ENCODE peak calls at places on chromosomes 16 and 17, in ten cellular contexts. L is IMR-90, M is mammary epithelial cell, W is substantia nigra, Q is Panc1, H is aorta, X is foreskin keratinocyte, D is PC-3, Z is stomach, Y is cardiac muscle cell. V is an unnamed sample.

GRCh38 chr17:4948997-4949320 is 629 bp upstream of the PFN1 start:
- DNase-seq in L (peak), M (peak), W (peak), Q (no peak), H (peak), X (no peak), D (peak), Z (peak), Y (peak), V (no peak)

GRCh38 chr16:74608381-74608780 is 1.5 kb upstream of the GLG1 start:
- DNase-seq in L (no peak), M (no peak), W (no peak), Q (no peak), H (no peak), X (no peak), D (no peak), Z (no peak), Y (no peak), V (no peak)

GRCh38 chr16:57742543-57742942 is 7.0 kb downstream of the KATNB1 start:
- DNase-seq in L (no peak), M (no peak), W (no peak), Q (no peak), H (no peak), X (no peak), D (no peak), Z (no peak), Y (no peak), V (no peak)

GRCh38 chr16:4868046-4868445 is 20.8 kb downstream of the UBN1 start:
- DNase-seq in L (no peak), M (no peak), W (no peak), Q (no peak), H (no peak), X (no peak), D (no peak), Z (no peak), Y (no peak), V (no peak)

GRCh38 chr17:17900615-17901520 is 64.1 kb upstream of the SREBF1 start:
- DNase-seq in L (peak), M (peak), W (no peak), Q (no peak), H (peak), X (no peak), D (peak), Z (peak), Y (no peak), V (no peak)

GRCh38 chr17:79979841-79980215 is 55.8 kb downstream of the TBC1D16 start:
- DNase-seq in L (no peak), M (no peak), W (no peak), Q (no peak), H (peak), X (no peak), D (no peak), Z (no peak), Y (no peak), V (no peak)

GRCh38 chr17:62933986-62934385 is 32.0 kb upstream of the TANC2 start:
- DNase-seq in L (no peak), M (no peak), W (no peak), Q (no peak), H (no peak), X (no peak), D (no peak), Z (no peak), Y (peak), V (no peak)

GRCh38 chr17:76983075-76983411 is 114.8 kb downstream of the MGAT5B start:
- DNase-seq in L (no peak), M (no peak), W (no peak), Q (no peak), H (no peak), X (no peak), D (no peak), Z (no peak), Y (no peak), V (no peak)

GRCh38 chr17:66115246-66115645 is 76.7 kb downstream of the CEP112 start:
- DNase-seq in L (peak), M (no peak), W (no peak), Q (no peak), H (no peak), X (no peak), D (no peak), Z (no peak), Y (no peak), V (no peak)

GRCh38 chr17:70168979-70169706 is at the start of gene KCNJ2:
- DNase-seq in L (peak), M (peak), W (peak), Q (no peak), H (peak), X (peak), D (peak), Z (peak), Y (peak), V (no peak)

GRCh38 chr16:22326771-22327445 is 29.7 kb downstream of the POLR3E start:
- DNase-seq in L (no peak), M (no peak), W (no peak), Q (no peak), H (no peak), X (no peak), D (no peak), Z (no peak), Y (no peak), V (no peak)

GRCh38 chr17:8056232-8056975 is 17.5 kb downstream of the ALOX15B start:
- DNase-seq in L (peak), M (peak), W (no peak), Q (no peak), H (peak), X (peak), D (peak), Z (peak), Y (no peak), V (no peak)

GRCh38 chr16:77297996-77298637 is 98.9 kb downstream of the SYCE1L start:
- DNase-seq in L (no peak), M (peak), W (no peak), Q (no peak), H (no peak), X (no peak), D (peak), Z (no peak), Y (no peak), V (no peak)

GRCh38 chr16:67967956-67968439 is 439 bp downstream of the SLC12A4 start:
- DNase-seq in L (peak), M (no peak), W (no peak), Q (no peak), H (peak), X (no peak), D (peak), Z (peak), Y (no peak), V (no peak)

GRCh38 chr17:72858826-72859495 is 233.5 kb downstream of the SLC39A11 start:
- DNase-seq in L (no peak), M (no peak), W (no peak), Q (no peak), H (no peak), X (peak), D (no peak), Z (no peak), Y (no peak), V (no peak)

GRCh38 chr17:28949185-28950016 is 1.9 kb downstream of the PHF12 start:
- DNase-seq in L (no peak), M (peak), W (peak), Q (no peak), H (peak), X (peak), D (peak), Z (peak), Y (peak), V (no peak)

GRCh38 chr16:23227529-23227928 is 45.0 kb downstream of the SCNN1G start:
- DNase-seq in L (no peak), M (no peak), W (no peak), Q (no peak), H (no peak), X (no peak), D (no peak), Z (no peak), Y (no peak), V (no peak)

GRCh38 chr17:8162997-8163977 is 539 bp upstream of the VAMP2 start:
- DNase-seq in L (no peak), M (no peak), W (peak), Q (no peak), H (peak), X (no peak), D (no peak), Z (no peak), Y (peak), V (no peak)

GRCh38 chr17:10838682-10839081 is 795 bp upstream of the PIRT start:
- DNase-seq in L (no peak), M (no peak), W (no peak), Q (no peak), H (no peak), X (no peak), D (no peak), Z (no peak), Y (no peak), V (no peak)

GRCh38 chr17:40417258-40417608 is 463 bp downstream of the TOP2A start:
- DNase-seq in L (peak), M (no peak), W (no peak), Q (no peak), H (no peak), X (peak), D (no peak), Z (no peak), Y (peak), V (no peak)

GRCh38 chr17:77499699-77500435 is 359.1 kb downstream of the SEC14L1 start:
- DNase-seq in L (no peak), M (no peak), W (no peak), Q (no peak), H (peak), X (no peak), D (no peak), Z (no peak), Y (no peak), V (no peak)

GRCh38 chr16:72927199-72928088 is 120.5 kb downstream of the ZFHX3 start:
- DNase-seq in L (peak), M (peak), W (no peak), Q (no peak), H (no peak), X (peak), D (peak), Z (no peak), Y (no peak), V (no peak)

GRCh38 chr17:75590849-75591721 is 3.5 kb downstream of the MYO15B start:
- DNase-seq in L (no peak), M (no peak), W (no peak), Q (no peak), H (no peak), X (no peak), D (no peak), Z (no peak), Y (no peak), V (no peak)

GRCh38 chr17:50663812-50664374 is 29.2 kb downstream of the ABCC3 start:
- DNase-seq in L (no peak), M (no peak), W (no peak), Q (no peak), H (peak), X (no peak), D (no peak), Z (no peak), Y (no peak), V (no peak)

GRCh38 chr17:72185571-72185970 is 64.8 kb downstream of the SOX9 start:
- DNase-seq in L (no peak), M (no peak), W (no peak), Q (no peak), H (no peak), X (no peak), D (no peak), Z (no peak), Y (no peak), V (no peak)

GRCh38 chr17:7709031-7709430 is 4.0 kb downstream of the EFNB3 start:
- DNase-seq in L (no peak), M (no peak), W (no peak), Q (no peak), H (peak), X (no peak), D (no peak), Z (no peak), Y (no peak), V (no peak)

GRCh38 chr17:45287526-45288264 is 25.8 kb upstream of the SPATA32 start:
- DNase-seq in L (no peak), M (no peak), W (no peak), Q (no peak), H (no peak), X (no peak), D (no peak), Z (no peak), Y (no peak), V (no peak)

GRCh38 chr17:21525464-21526130 is 149.4 kb downstream of the KCNJ12 start:
- DNase-seq in L (no peak), M (no peak), W (no peak), Q (no peak), H (no peak), X (no peak), D (no peak), Z (no peak), Y (no peak), V (no peak)
- H3K27ac ChIP-seq in L (no peak), M (no peak), W (no peak), Q (no peak), H (no peak), X (no peak), D (no peak), Z (no peak), Y (no peak), V (no peak)

DNA sequence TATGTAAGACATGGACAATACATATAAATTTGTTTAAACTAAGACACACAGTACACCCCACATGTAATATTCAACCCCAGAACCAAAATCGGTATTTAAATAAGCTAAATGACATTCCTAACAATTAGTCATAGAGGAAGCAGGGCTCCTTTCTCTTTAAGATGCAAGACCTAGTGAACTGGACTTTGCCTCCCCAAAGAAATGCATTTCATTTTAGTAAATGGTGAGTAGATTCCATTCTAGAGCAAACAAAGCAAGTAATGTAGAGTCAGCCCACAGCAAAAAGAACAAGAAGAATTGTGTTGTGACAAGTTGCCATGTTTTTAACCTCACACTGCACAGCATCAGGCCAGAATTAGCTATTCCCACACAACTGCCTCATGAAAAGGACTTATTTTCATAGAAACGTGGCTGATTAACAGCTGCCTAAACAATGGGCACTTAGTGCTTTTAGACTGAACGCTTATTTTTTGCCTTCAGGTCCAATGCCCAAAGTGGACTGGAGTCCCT is 14.4 kb downstream of the DNAJC7 start:
- DNase-seq in L (peak), M (no peak), W (no peak), Q (no peak), H (no peak), X (no peak), D (peak), Z (no peak), Y (no peak), V (no peak)
- H3K27ac ChIP-seq in L (peak), M (no peak), W (peak), Q (no peak), H (no peak), X (no peak), D (no peak), Z (peak), Y (peak), V (no peak)

DNA sequence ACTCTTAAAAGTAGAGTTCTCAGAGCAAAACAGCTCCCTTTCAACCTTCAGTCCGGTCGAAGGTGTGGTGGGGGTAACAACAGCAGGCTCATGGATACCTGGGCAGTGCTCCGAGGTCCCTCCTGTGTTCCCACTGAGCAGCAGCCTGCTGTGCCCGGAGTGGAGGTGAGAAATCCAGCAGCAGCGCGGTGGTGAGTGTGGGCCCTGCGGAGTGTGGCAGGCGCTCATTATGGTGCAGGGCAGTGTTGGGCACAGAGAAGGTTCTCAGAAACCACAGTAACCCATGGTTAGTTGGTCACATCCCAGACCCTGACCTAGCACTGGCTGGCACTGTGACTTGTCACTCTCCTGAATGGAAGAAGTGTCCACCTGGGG is 5.0 kb upstream of the P4HB start:
- DNase-seq in L (no peak), M (no peak), W (no peak), Q (no peak), H (no peak), X (no peak), D (no peak), Z (no peak), Y (no peak), V (no peak)
- H3K27ac ChIP-seq in L (no peak), M (no peak), W (no peak), Q (peak), H (no peak), X (no peak), D (no peak), Z (peak), Y (peak), V (no peak)

DNA sequence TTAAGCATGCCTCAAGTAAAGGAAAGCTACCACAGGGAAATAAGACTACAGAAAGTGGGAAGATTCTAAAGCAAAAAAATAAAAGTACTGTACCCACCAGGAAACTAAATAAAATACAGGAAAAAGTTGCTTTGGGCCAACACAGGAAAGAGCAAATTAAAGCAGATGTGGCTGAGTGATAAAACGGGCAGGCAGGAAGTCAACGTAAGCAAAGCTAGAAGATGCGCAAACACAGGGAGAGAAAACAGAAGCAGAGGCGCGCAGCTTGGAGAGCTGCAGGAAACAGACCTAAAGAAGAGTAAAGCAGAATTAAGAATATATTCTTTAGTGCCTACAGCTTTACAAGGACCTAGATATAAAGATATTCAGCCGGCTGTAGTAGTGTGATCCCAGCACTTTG is 21.7 kb downstream of the USP36 start:
- DNase-seq in L (no peak), M (no peak), W (no peak), Q (no peak), H (no peak), X (no peak), D (no peak), Z (peak), Y (no peak), V (no peak)
- H3K27ac ChIP-seq in L (no peak), M (no peak), W (no peak), Q (no peak), H (no peak), X (no peak), D (no peak), Z (peak), Y (no peak), V (no peak)

GRCh38 chr16:10694830-10695229 is at the start of gene TEKT5:
- DNase-seq in L (no peak), M (no peak), W (no peak), Q (no peak), H (peak), X (no peak), D (no peak), Z (no peak), Y (no peak), V (no peak)

GRCh38 chr16:10693889-10694288 is 841 bp downstream of the TEKT5 start:
- DNase-seq in L (no peak), M (no peak), W (no peak), Q (no peak), H (no peak), X (no peak), D (no peak), Z (no peak), Y (no peak), V (no peak)

GRCh38 chr16:10692470-10692869 is 2.3 kb downstream of the TEKT5 start:
- DNase-seq in L (no peak), M (no peak), W (no peak), Q (no peak), H (peak), X (no peak), D (no peak), Z (no peak), Y (no peak), V (no peak)

GRCh38 chr16:10699756-10700155 is 5.0 kb upstream of the TEKT5 start:
- DNase-seq in L (no peak), M (no peak), W (no peak), Q (no peak), H (no peak), X (no peak), D (no peak), Z (no peak), Y (no peak), V (no peak)

GRCh38 chr16:10694306-10694705 is 424 bp downstream of the TEKT5 start:
- DNase-seq in L (no peak), M (no peak), W (no peak), Q (no peak), H (peak), X (no peak), D (no peak), Z (no peak), Y (no peak), V (no peak)
- H3K27ac ChIP-seq in L (no peak), M (no peak), W (no peak), Q (no peak), H (no peak), X (no peak), D (no peak), Z (no peak), Y (no peak), V (no peak)

DNA sequence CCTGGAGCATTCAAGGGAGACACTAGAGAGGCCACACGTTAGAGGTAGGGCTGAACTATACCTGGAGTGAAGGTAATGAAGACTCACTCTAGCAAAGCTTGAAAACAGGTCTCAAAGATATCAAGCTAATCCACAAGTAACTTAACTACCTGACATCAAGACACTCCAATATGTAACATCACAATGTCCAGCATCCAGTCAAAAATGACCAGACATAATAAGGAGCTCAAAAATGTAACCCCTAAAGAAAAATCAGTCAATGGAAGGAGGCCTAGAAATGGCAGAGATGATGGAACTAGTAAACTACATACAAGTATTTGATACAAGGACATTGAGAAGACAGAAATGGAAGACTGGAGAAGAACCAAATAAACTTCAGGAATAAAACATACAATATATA is 6.0 kb downstream of the TEKT3 start:
- DNase-seq in L (no peak), M (no peak), W (no peak), Q (no peak), H (no peak), X (no peak), D (no peak), Z (no peak), Y (no peak), V (no peak)
- H3K27ac ChIP-seq in L (no peak), M (no peak), W (no peak), Q (no peak), H (no peak), X (no peak), D (no peak), Z (no peak), Y (no peak), V (no peak)

V was measured in iPS DF 6.9.